ENCODE peak calls at places on chromosomes 3 and 15, in eight cellular contexts. S, C, L, Q, M, H, T and V are unnamed samples.

GRCh38 chr3:45644467-45645201 is 44.6 kb upstream of the SACM1L start:
- DNase-seq in C (peak; percentile 96), T (no peak), Q (no peak), M (no peak), H (no peak), S (no peak), L (no peak), V (no peak)

GRCh38 chr15:84658080-84658787 is at the start of gene NMB:
- DNase-seq in S (peak; percentile 61), L (peak; percentile 82), T (peak; percentile 82), C (peak; percentile 83), H (peak; percentile 58), Q (peak; percentile 84), M (peak; percentile 83), V (peak; percentile 60)

GRCh38 chr3:141788147-141788546 is 24.9 kb downstream of the GRK7 start:
- DNase-seq in M (no peak), Q (no peak), T (no peak), H (no peak), L (no peak), S (no peak), C (no peak), V (no peak)

GRCh38 chr15:83709246-83709645 is 55.3 kb downstream of the ADAMTSL3 start:
- DNase-seq in M (no peak), C (no peak), Q (no peak), T (no peak), L (no peak), S (no peak), H (no peak), V (no peak)

GRCh38 chr3:94269763-94270162 is 206.9 kb downstream of the NSUN3 start:
- DNase-seq in C (peak; percentile 11), Q (no peak), T (no peak), S (no peak), M (no peak), L (no peak), H (no peak), V (no peak)

GRCh38 chr15:25497934-25498333 is 59.1 kb upstream of the UBE3A start:
- DNase-seq in Q (no peak), M (no peak), T (no peak), L (no peak), C (no peak), S (no peak), H (no peak), V (no peak)

GRCh38 chr3:78734048-78734637 is 1033.7 kb downstream of the ROBO1 start:
- DNase-seq in C (peak; percentile 59), T (no peak), Q (no peak), L (no peak), H (peak; percentile 52), M (peak; percentile 20), S (no peak), V (peak; percentile 64)

GRCh38 chr3:2218826-2219225 is 120.2 kb downstream of the CNTN4 start:
- DNase-seq in L (no peak), T (no peak), Q (no peak), M (no peak), S (no peak), C (no peak), H (no peak), V (no peak)

GRCh38 chr3:97821413-97821809 is 400 bp upstream of the CRYBG3 start:
- DNase-seq in T (peak; percentile 53), C (no peak), H (no peak), S (no peak), M (peak; percentile 23), Q (peak; percentile 24), L (peak; percentile 35), V (no peak)

GRCh38 chr15:27805261-27806220 is 293.6 kb downstream of the OCA2 start:
- DNase-seq in L (no peak), M (no peak), Q (no peak), C (no peak), H (no peak), S (no peak), T (no peak), V (no peak)

GRCh38 chr15:64600794-64601193 is 140.4 kb downstream of the ZNF609 start:
- DNase-seq in M (no peak), Q (no peak), S (no peak), L (no peak), H (no peak), C (no peak), T (no peak), V (no peak)

GRCh38 chr3:161660706-161661105 is 164.1 kb downstream of the OTOL1 start:
- DNase-seq in H (no peak), Q (no peak), L (no peak), C (no peak), S (no peak), M (no peak), T (no peak), V (no peak)

GRCh38 chr3:170614214-170614966 is 28.5 kb upstream of the SLC7A14 start:
- DNase-seq in L (no peak), M (no peak), T (no peak), H (no peak), C (peak; percentile 89), Q (no peak), S (no peak), V (no peak)

GRCh38 chr3:85864896-85865295 is 906.1 kb downstream of the CADM2 start:
- DNase-seq in S (no peak), H (no peak), L (no peak), M (no peak), Q (no peak), T (no peak), C (no peak), V (no peak)

GRCh38 chr15:48966595-48967301 is 3.0 kb upstream of the SHC4 start:
- DNase-seq in S (no peak), L (no peak), M (no peak), Q (no peak), T (no peak), H (no peak), C (peak; percentile 78), V (no peak)

GRCh38 chr15:27831384-27832262 is 267.5 kb downstream of the OCA2 start:
- DNase-seq in C (no peak), M (no peak), S (no peak), L (no peak), H (no peak), Q (no peak), T (no peak), V (no peak)

GRCh38 chr15:72353266-72353665 is 22.5 kb downstream of the HEXA start:
- DNase-seq in M (no peak), T (no peak), H (no peak), L (no peak), C (peak; percentile 39), S (no peak), Q (no peak), V (no peak)

GRCh38 chr15:40595773-40596172 is 1.7 kb downstream of the KNL1 start:
- DNase-seq in Q (no peak), C (no peak), S (no peak), H (peak; percentile 29), T (no peak), L (no peak), M (no peak), V (no peak)

GRCh38 chr15:49235446-49236207 is 65.6 kb downstream of the GALK2 start:
- DNase-seq in H (peak; percentile 40), Q (peak; percentile 28), T (peak; percentile 36), M (peak; percentile 28), L (peak; percentile 20), C (peak; percentile 81), S (peak; percentile 65), V (peak; percentile 39)

GRCh38 chr15:42603978-42604377 is 28.6 kb downstream of the STARD9 start:
- DNase-seq in S (no peak), T (no peak), Q (no peak), L (no peak), H (no peak), C (no peak), M (no peak), V (no peak)

GRCh38 chr3:27456554-27456953 is 27.6 kb downstream of the SLC4A7 start:
- DNase-seq in L (no peak), M (no peak), S (no peak), H (no peak), T (no peak), Q (no peak), C (no peak), V (no peak)

GRCh38 chr3:44942202-44942921 is 33.6 kb downstream of the ZDHHC3 start:
- DNase-seq in C (peak; percentile 53), S (no peak), M (no peak), T (no peak), L (no peak), Q (no peak), H (no peak), V (no peak)

GRCh38 chr3:129620828-129621605 is 14.5 kb upstream of the PLXND1 start:
- DNase-seq in C (no peak), Q (no peak), H (no peak), L (no peak), S (no peak), T (no peak), M (no peak), V (no peak)

GRCh38 chr3:185631508-185632206 is 45.6 kb downstream of the SENP2 start:
- DNase-seq in L (no peak), M (no peak), S (no peak), C (no peak), Q (no peak), T (no peak), H (no peak), V (no peak)

GRCh38 chr3:113698891-113699465 is 2.5 kb upstream of the USF3 start:
- DNase-seq in C (peak; percentile 9), S (no peak), L (no peak), H (no peak), M (no peak), Q (no peak), T (no peak), V (no peak)

GRCh38 chr15:74839526-74840395 is 3.2 kb downstream of the ULK3 start:
- DNase-seq in S (no peak), C (no peak), L (no peak), M (no peak), Q (no peak), T (no peak), H (no peak), V (no peak)

GRCh38 chr15:23118208-23118607 is 18.4 kb downstream of the GOLGA6L1 start:
- DNase-seq in S (no peak), C (no peak), T (no peak), L (no peak), Q (no peak), H (no peak), M (no peak), V (no peak)

GRCh38 chr3:111307676-111308075 is 234.3 kb upstream of the CD96 start:
- DNase-seq in Q (no peak), T (no peak), L (no peak), H (no peak), C (no peak), S (no peak), M (no peak), V (no peak)

GRCh38 chr15:48440084-48440483 is 108.9 kb downstream of the DUT start:
- DNase-seq in S (no peak), L (no peak), C (peak; percentile 84), H (no peak), Q (no peak), T (no peak), M (no peak), V (no peak)

GRCh38 chr3:52385157-52385556 is 59.7 kb downstream of the SEMA3G start:
- DNase-seq in C (peak; percentile 25), M (peak; percentile 65), T (no peak), L (no peak), Q (peak; percentile 42), H (no peak), S (no peak), V (no peak)

GRCh38 chr3:190492129-190492528 is 21.8 kb upstream of the IL1RAP start:
- DNase-seq in C (no peak), L (no peak), Q (no peak), T (no peak), S (no peak), M (no peak), H (no peak), V (no peak)

GRCh38 chr15:101088788-101089578 is 162.9 kb downstream of the CHSY1 start:
- DNase-seq in S (peak; percentile 33), L (peak; percentile 58), H (peak; percentile 75), M (peak; percentile 92), C (peak; percentile 55), T (peak; percentile 78), Q (peak; percentile 69), V (peak; percentile 10)

GRCh38 chr3:196684548-196685407 is 27.3 kb downstream of the CEP19 start:
- DNase-seq in M (peak; percentile 47), L (peak; percentile 52), C (peak; percentile 65), H (peak; percentile 73), T (peak; percentile 62), S (peak; percentile 22), Q (peak; percentile 30), V (peak; percentile 41)

GRCh38 chr3:34139566-34139965 is 341.1 kb downstream of the PDCD6IP start:
- DNase-seq in S (no peak), H (no peak), T (no peak), M (no peak), C (no peak), L (no peak), Q (no peak), V (no peak)